ENCODE peak calls at places on chromosomes 1 and 21, in six cellular contexts. F is GM23248; H is breast epithelium; A is OCI-LY7; M is CD4-positive, alpha-beta T cell; C is PC-3. I is an unnamed sample. For H3K9me3, the result is how much of the 10 kb centered on the place peaks cover.

GRCh38 chr1:63189677-63190076 is 132.7 kb upstream of the FOXD3 start:
- DNase-seq in A (no peak), M (no peak), C (no peak), H (no peak), F (no peak), I (no peak)

GRCh38 chr1:166915941-166916340 is 39.9 kb upstream of the TADA1 start:
- DNase-seq in A (no peak), F (peak), C (peak), H (no peak), M (no peak), I (no peak)

GRCh38 chr21:28579986-28580550 is 412.6 kb downstream of the LTN1 start:
- DNase-seq in F (no peak), A (no peak), C (no peak), M (no peak), H (no peak), I (no peak)

GRCh38 chr1:168932539-168932938 is 174.0 kb upstream of the ATP1B1 start:
- DNase-seq in F (no peak), M (no peak), A (no peak), C (peak), H (no peak), I (no peak)

GRCh38 chr1:68460935-68461334 is 11.2 kb upstream of the RPE65 start:
- DNase-seq in H (no peak), M (no peak), C (no peak), F (no peak), A (no peak), I (no peak)

GRCh38 chr1:55143686-55144085 is 71.5 kb downstream of the USP24 start:
- DNase-seq in F (no peak), H (no peak), M (no peak), C (peak), A (peak), I (no peak)

GRCh38 chr21:16002872-16003466 is 273.2 kb downstream of the USP25 start:
- DNase-seq in A (no peak), H (no peak), C (peak), F (peak), M (no peak), I (no peak)

GRCh38 chr1:179871940-179872339 is 5.7 kb downstream of the TOR1AIP2 start:
- DNase-seq in C (no peak), F (no peak), A (no peak), M (no peak), H (no peak), I (no peak)

GRCh38 chr1:16012590-16013219 is 5.1 kb downstream of the HSPB7 start:
- DNase-seq in H (peak), M (peak), A (peak), F (peak), C (peak), I (peak)

GRCh38 chr1:23345920-23346319 is 1.8 kb upstream of the HNRNPR start:
- DNase-seq in M (no peak), A (no peak), F (no peak), H (no peak), C (no peak), I (no peak)

GRCh38 chr1:54252371-54252770 is 52.4 kb downstream of the MRPL37 start:
- DNase-seq in F (no peak), M (no peak), H (no peak), A (no peak), C (no peak), I (no peak)

GRCh38 chr1:215631489-215631888 is 64.4 kb downstream of the KCTD3 start:
- DNase-seq in H (peak), F (peak), C (peak), A (no peak), M (no peak), I (no peak)

GRCh38 chr1:110005971-110006370 is 21.4 kb downstream of the AHCYL1 start:
- DNase-seq in M (no peak), F (peak), C (peak), H (no peak), A (no peak), I (no peak)

GRCh38 chr1:222583079-222583478 is 6.7 kb downstream of the TAF1A start:
- DNase-seq in H (no peak), C (no peak), A (peak), F (no peak), M (no peak), I (no peak)

GRCh38 chr1:151511636-151512215 is 539 bp downstream of the CGN start:
- DNase-seq in C (peak), A (peak), M (peak), F (peak), H (peak), I (no peak)

GRCh38 chr21:45138199-45139002 is 64.0 kb downstream of the ADARB1 start:
- DNase-seq in C (peak), A (peak), M (peak), F (peak), H (no peak), I (no peak)

GRCh38 chr1:227673441-227673840 is 61.7 kb downstream of the JMJD4 start:
- DNase-seq in C (no peak), F (no peak), H (no peak), A (no peak), M (no peak), I (no peak)
- H3K9me3 ChIP-seq in C (half or more), F (under half), H (half or more), A (under half), M (half or more), I (under half)

DNA sequence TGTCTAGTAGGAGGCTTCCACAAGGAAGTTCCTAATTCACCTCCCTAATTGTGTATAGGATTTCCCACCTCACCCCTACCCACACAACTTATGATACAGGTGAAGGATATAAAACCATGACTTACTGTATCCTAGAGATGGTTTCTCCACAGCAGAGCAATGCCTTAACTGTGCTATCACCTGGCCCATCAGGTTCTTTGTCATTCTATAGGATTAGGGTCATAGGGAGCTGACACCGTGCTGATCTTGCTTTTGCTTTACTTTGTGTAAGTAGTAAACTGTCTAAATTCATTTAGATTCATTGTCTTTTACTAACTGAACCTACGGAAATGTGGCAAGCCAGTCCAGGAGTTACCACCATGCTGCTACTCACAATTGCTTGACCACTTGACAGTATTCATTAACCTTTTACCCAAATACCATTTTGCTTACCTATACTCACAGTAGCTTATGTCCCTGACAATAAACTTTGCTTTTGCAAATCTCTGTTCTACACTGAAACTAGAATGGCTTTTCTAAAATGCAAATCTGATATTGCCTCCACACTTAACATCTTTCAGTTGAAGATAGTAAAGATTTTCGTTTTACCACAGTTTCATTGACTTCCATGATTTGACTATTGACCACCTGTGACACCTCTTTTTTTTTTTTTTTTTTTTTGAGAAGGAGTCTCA is 147.6 kb downstream of the IFI44 start:
- DNase-seq in F (no peak), H (no peak), M (no peak), A (no peak), C (no peak), I (no peak)
- H3K9me3 ChIP-seq in F (under half), H (under half), M (under half), A (under half), C (under half), I (under half)

GRCh38 chr1:73382971-73383370 is 815.0 kb downstream of the LRRIQ3 start:
- DNase-seq in M (no peak), C (no peak), H (no peak), A (no peak), F (no peak), I (no peak)
- H3K9me3 ChIP-seq in M (under half), C (under half), H (under half), A (under half), F (under half), I (under half)

GRCh38 chr1:27413004-27413403 is 20.6 kb downstream of the GPR3 start:
- DNase-seq in M (no peak), H (no peak), F (no peak), A (no peak), C (no peak), I (no peak)

GRCh38 chr1:27416387-27417111 is 24.1 kb downstream of the GPR3 start:
- DNase-seq in H (no peak), A (peak), C (peak), F (peak), M (peak), I (no peak)

GRCh38 chr1:27410709-27411108 is 18.3 kb downstream of the GPR3 start:
- DNase-seq in C (no peak), F (no peak), A (no peak), M (no peak), H (no peak), I (no peak)

GRCh38 chr1:27409669-27410068 is 17.2 kb downstream of the GPR3 start:
- DNase-seq in A (no peak), F (no peak), C (no peak), M (no peak), H (no peak), I (no peak)

GRCh38 chr1:27412502-27412901 is 20.1 kb downstream of the GPR3 start:
- DNase-seq in F (no peak), A (no peak), C (no peak), M (no peak), H (no peak), I (no peak)
- H3K9me3 ChIP-seq in F (under half), A (under half), C (under half), M (under half), H (under half), I (under half)

GRCh38 chr1:158978730-158979129 is 31.0 kb upstream of the IFI16 start:
- DNase-seq in A (no peak), C (no peak), H (no peak), F (no peak), M (no peak), I (no peak)
- H3K9me3 ChIP-seq in A (under half), C (under half), H (under half), F (under half), M (under half), I (under half)

GRCh38 chr1:172557270-172557669 is 24.3 kb downstream of the SUCO start:
- DNase-seq in H (no peak), C (no peak), A (no peak), F (no peak), M (no peak), I (no peak)

GRCh38 chr1:172554915-172555314 is 22.0 kb downstream of the SUCO start:
- DNase-seq in A (no peak), F (no peak), M (no peak), C (no peak), H (no peak), I (no peak)

GRCh38 chr1:172556461-172556860 is 23.5 kb downstream of the SUCO start:
- DNase-seq in A (no peak), H (no peak), M (no peak), F (no peak), C (no peak), I (no peak)

GRCh38 chr1:172561252-172561651 is 28.3 kb downstream of the SUCO start:
- DNase-seq in H (no peak), M (no peak), C (peak), A (no peak), F (peak), I (no peak)

GRCh38 chr1:172559811-172560210 is 26.9 kb downstream of the SUCO start:
- DNase-seq in F (no peak), A (no peak), M (no peak), H (no peak), C (no peak), I (no peak)
- H3K9me3 ChIP-seq in F (under half), A (under half), M (under half), H (under half), C (under half), I (under half)